ENCODE peak calls at places on chromosomes 12 and 14, in four cellular contexts. One of them, this sample, is unnamed.

GRCh38 chr12:74339211-74339610 is 198.4 kb upstream of the ATXN7L3B start:
- DNase-seq in left ventricle myocardium inferior: no peak
- DNase-seq in coronary artery: no peak
- DNase-seq in K562: no peak
- DNase-seq in this sample: no peak

GRCh38 chr14:62604524-62604923 is 440.7 kb downstream of the KCNH5 start:
- DNase-seq in left ventricle myocardium inferior: no peak
- DNase-seq in coronary artery: no peak
- DNase-seq in K562: no peak
- DNase-seq in this sample: no peak

GRCh38 chr14:52844262-52845060 is 53.1 kb upstream of the GNPNAT1 start:
- DNase-seq in K562: no peak
- DNase-seq in coronary artery: no peak
- DNase-seq in left ventricle myocardium inferior: no peak
- DNase-seq in this sample: no peak

GRCh38 chr14:36513451-36514277 is 6.4 kb downstream of the NKX2-1 start:
- DNase-seq in coronary artery: no peak
- DNase-seq in left ventricle myocardium inferior: no peak
- DNase-seq in K562: no peak
- DNase-seq in this sample: no peak

GRCh38 chr14:88013750-88014349 is 8.9 kb downstream of the GPR65 start:
- DNase-seq in K562: peak; percentile 62
- DNase-seq in coronary artery: no peak
- DNase-seq in left ventricle myocardium inferior: peak; percentile 54
- DNase-seq in this sample: no peak

GRCh38 chr12:32489070-32489469 is 89.7 kb downstream of the FGD4 start:
- DNase-seq in K562: no peak
- DNase-seq in left ventricle myocardium inferior: no peak
- DNase-seq in coronary artery: no peak
- DNase-seq in this sample: no peak

GRCh38 chr12:80632835-80633234 is 74.6 kb upstream of the MYF6 start:
- DNase-seq in coronary artery: no peak
- DNase-seq in left ventricle myocardium inferior: no peak
- DNase-seq in K562: no peak
- DNase-seq in this sample: no peak

GRCh38 chr14:89357655-89358297 is 59.3 kb downstream of the FOXN3 start:
- DNase-seq in K562: no peak
- DNase-seq in left ventricle myocardium inferior: no peak
- DNase-seq in coronary artery: no peak
- DNase-seq in this sample: no peak

GRCh38 chr12:47112679-47113078 is 32.9 kb upstream of the AMIGO2 start:
- DNase-seq in left ventricle myocardium inferior: no peak
- DNase-seq in K562: no peak
- DNase-seq in coronary artery: no peak
- DNase-seq in this sample: no peak

GRCh38 chr14:88299865-88300264 is 23.2 kb downstream of the KCNK10 start:
- DNase-seq in left ventricle myocardium inferior: no peak
- DNase-seq in coronary artery: no peak
- DNase-seq in K562: no peak
- DNase-seq in this sample: no peak

GRCh38 chr12:121165316-121165715 is 32.6 kb downstream of the P2RX7 start:
- DNase-seq in coronary artery: no peak
- DNase-seq in left ventricle myocardium inferior: no peak
- DNase-seq in K562: no peak
- DNase-seq in this sample: no peak

GRCh38 chr14:69491226-69491625 is 6.7 kb downstream of the PLEKHD1 start:
- DNase-seq in left ventricle myocardium inferior: no peak
- DNase-seq in K562: no peak
- DNase-seq in coronary artery: no peak
- DNase-seq in this sample: no peak

GRCh38 chr14:76793324-76793723 is 19.4 kb downstream of the ANGEL1 start:
- DNase-seq in left ventricle myocardium inferior: no peak
- DNase-seq in coronary artery: no peak
- DNase-seq in K562: no peak
- DNase-seq in this sample: no peak

GRCh38 chr14:55874785-55875184 is 243.4 kb upstream of the PELI2 start:
- DNase-seq in coronary artery: no peak
- DNase-seq in left ventricle myocardium inferior: no peak
- DNase-seq in K562: no peak
- DNase-seq in this sample: no peak

GRCh38 chr12:124637586-124637985 is 70.2 kb upstream of the NCOR2 start:
- DNase-seq in K562: no peak
- DNase-seq in coronary artery: no peak
- DNase-seq in left ventricle myocardium inferior: no peak
- DNase-seq in this sample: no peak

GRCh38 chr12:27595231-27595642 is 71.2 kb downstream of the PPFIBP1 start:
- DNase-seq in coronary artery: no peak
- DNase-seq in left ventricle myocardium inferior: no peak
- DNase-seq in K562: no peak
- DNase-seq in this sample: no peak
- H3K4me3 ChIP-seq in coronary artery: peak overlapping the region; percentile 53
- H3K4me3 ChIP-seq in left ventricle myocardium inferior: peak overlapping the region; percentile 26
- H3K4me3 ChIP-seq in K562: no peak overlapping the region
- H3K4me3 ChIP-seq in this sample: no peak overlapping the region

GRCh38 chr12:33828326-33828725 is 194.0 kb upstream of the ALG10 start:
- DNase-seq in K562: no peak
- DNase-seq in left ventricle myocardium inferior: no peak
- DNase-seq in coronary artery: no peak
- DNase-seq in this sample: no peak
- TF ChIP-seq CTCF in K562: no peak
- TF ChIP-seq CTCF in left ventricle myocardium inferior: no peak
- TF ChIP-seq CTCF in coronary artery: no peak
- TF ChIP-seq CTCF in this sample: no peak

GRCh38 chr12:6780573-6780972 is 8.3 kb downstream of the LAG3 start:
- DNase-seq in left ventricle myocardium inferior: no peak
- DNase-seq in K562: no peak
- DNase-seq in coronary artery: no peak
- DNase-seq in this sample: no peak

GRCh38 chr12:6778212-6778570 is 5.9 kb downstream of the LAG3 start:
- DNase-seq in coronary artery: no peak
- DNase-seq in left ventricle myocardium inferior: peak; percentile 43
- DNase-seq in K562: no peak
- DNase-seq in this sample: no peak

GRCh38 chr12:6777386-6777785 is 5.1 kb downstream of the LAG3 start:
- DNase-seq in coronary artery: no peak
- DNase-seq in left ventricle myocardium inferior: no peak
- DNase-seq in K562: no peak
- DNase-seq in this sample: no peak

GRCh38 chr12:6779667-6780459 is 7.5 kb downstream of the LAG3 start:
- DNase-seq in coronary artery: no peak
- DNase-seq in K562: no peak
- DNase-seq in left ventricle myocardium inferior: no peak
- DNase-seq in this sample: no peak

DNA sequence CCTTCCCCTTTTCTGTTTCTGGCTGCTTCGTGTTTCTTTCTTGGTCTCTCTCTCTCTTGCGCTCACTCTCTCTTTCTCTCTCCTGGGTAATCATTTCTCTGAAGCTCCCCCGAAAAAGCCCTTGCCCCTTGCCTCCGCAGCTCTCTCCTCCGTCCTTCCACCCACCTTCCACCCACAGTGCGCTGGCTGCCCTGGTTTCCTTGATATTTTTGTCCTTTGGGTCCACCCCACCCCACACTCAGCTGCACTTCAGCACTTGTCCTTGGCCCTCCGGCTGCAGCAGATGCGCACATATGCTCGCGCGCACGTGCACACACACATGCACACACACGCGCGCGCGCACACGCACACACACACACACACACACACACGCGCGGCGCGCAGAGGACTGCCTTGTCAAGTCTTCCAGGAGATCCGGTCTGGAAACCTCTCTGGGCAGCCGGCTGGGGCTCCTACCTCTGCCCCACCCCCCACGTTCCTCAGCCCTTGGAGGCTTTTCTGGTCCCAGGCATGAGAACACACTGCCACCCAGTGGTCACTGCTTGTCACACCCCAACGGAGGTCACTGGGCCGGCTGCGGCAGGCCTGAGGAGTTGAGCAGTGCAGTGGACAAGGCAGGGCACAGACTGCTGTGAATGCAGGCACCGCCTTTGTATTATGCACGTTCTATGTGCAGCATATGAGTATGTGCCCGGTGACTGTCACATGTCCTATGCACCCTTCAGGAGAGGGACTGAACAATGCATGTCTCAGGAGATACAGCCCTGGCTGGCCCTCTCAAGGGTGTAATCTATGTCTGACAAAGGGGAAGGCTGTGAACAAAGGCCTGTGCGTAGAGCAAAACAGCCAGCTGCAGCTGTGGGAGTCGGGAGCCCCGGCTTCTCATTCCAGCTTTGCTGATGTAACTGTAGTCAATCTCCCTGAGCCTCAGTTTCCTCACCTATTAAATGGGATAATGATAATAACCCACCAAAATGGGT is 6.5 kb downstream of the LAG3 start:
- DNase-seq in left ventricle myocardium inferior: peak; percentile 94
- DNase-seq in K562: peak; percentile 89
- DNase-seq in coronary artery: peak; percentile 96
- DNase-seq in this sample: peak; percentile 86
- H3K4me3 ChIP-seq in left ventricle myocardium inferior: peak overlapping the region; percentile 63
- H3K4me3 ChIP-seq in K562: peak overlapping the region; percentile 41
- H3K4me3 ChIP-seq in coronary artery: peak overlapping the region; percentile 65
- H3K4me3 ChIP-seq in this sample: peak overlapping the region; percentile 52

DNA sequence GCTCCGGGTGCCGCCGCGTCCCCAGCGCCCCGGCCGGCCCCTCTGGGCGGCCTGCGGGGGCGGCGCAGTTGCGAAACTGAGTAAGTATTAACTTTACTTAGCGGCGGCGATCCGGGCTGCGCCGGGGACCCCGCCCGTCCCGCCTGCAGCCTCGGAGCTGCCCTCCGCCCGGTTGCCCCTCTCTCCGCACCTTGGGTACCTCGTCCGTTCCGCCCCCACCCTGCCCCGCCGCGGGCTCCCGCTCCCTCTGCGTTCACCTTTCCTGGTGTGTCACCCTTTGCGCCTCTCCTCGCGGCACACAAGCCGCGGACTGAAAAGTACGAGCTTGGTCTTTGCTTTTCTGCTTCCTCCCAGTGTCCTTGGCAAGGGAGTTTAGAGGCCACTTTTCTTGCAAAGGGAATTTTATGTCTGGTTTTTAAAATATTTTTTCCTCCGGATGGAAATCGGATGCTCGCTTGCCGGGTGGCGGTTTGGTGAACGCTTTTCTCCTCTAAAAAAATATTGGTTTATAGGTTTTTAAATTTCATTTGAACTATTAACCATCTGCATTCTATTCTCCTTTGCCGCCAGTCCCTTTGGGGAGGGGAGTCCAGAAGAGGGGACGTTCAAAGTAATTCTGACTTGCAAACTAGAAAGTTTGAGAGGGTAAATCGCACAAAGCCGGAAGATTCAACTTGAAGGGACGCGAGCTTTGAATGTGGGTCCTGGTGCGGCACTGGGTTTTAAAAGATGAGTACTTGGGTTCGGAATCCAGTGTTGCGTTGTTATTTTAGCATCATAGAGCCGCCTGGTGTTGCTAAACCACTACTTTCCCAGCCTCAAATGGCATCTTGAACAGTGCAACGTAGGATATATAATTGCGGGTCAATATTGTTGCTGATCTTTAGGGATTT is 833 bp downstream of the RASSF8 start:
- DNase-seq in K562: no peak
- DNase-seq in coronary artery: peak; percentile 77
- DNase-seq in left ventricle myocardium inferior: peak; percentile 45
- DNase-seq in this sample: peak; percentile 18
- TF ChIP-seq CTCF in K562: no peak
- TF ChIP-seq CTCF in coronary artery: no peak
- TF ChIP-seq CTCF in left ventricle myocardium inferior: no peak
- TF ChIP-seq CTCF in this sample: no peak

GRCh38 chr12:130286041-130286440 is 51.6 kb upstream of the PIWIL1 start:
- DNase-seq in K562: peak; percentile 48
- DNase-seq in coronary artery: no peak
- DNase-seq in left ventricle myocardium inferior: no peak
- DNase-seq in this sample: no peak

GRCh38 chr12:130281157-130281799 is 56.4 kb upstream of the PIWIL1 start:
- DNase-seq in K562: peak; percentile 67
- DNase-seq in left ventricle myocardium inferior: no peak
- DNase-seq in coronary artery: no peak
- DNase-seq in this sample: peak; percentile 13

DNA sequence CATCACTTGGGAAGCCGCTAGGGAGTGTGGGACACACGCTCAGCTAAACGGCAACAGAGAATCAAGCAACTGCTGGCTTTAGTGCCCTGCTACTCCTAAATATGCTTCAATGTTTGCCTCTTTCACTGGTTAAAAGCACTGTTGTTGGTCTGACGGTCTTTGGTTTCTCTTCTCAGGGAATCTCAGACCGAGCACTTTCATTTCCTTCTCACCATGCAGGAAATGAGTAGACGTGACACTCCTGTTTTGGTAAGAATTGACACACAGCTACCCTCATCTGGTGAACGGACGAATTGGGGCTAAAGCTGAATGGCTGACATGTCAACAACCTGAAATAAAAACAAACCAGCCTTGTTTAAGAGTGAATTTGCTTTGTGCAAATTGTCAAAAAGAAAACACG is 57.5 kb upstream of the PIWIL1 start:
- DNase-seq in K562: no peak
- DNase-seq in coronary artery: no peak
- DNase-seq in left ventricle myocardium inferior: no peak
- DNase-seq in this sample: no peak
- H3K4me3 ChIP-seq in K562: no peak overlapping the region
- H3K4me3 ChIP-seq in coronary artery: peak overlapping the region; percentile 25
- H3K4me3 ChIP-seq in left ventricle myocardium inferior: peak overlapping the region; percentile 25
- H3K4me3 ChIP-seq in this sample: no peak overlapping the region

DNA sequence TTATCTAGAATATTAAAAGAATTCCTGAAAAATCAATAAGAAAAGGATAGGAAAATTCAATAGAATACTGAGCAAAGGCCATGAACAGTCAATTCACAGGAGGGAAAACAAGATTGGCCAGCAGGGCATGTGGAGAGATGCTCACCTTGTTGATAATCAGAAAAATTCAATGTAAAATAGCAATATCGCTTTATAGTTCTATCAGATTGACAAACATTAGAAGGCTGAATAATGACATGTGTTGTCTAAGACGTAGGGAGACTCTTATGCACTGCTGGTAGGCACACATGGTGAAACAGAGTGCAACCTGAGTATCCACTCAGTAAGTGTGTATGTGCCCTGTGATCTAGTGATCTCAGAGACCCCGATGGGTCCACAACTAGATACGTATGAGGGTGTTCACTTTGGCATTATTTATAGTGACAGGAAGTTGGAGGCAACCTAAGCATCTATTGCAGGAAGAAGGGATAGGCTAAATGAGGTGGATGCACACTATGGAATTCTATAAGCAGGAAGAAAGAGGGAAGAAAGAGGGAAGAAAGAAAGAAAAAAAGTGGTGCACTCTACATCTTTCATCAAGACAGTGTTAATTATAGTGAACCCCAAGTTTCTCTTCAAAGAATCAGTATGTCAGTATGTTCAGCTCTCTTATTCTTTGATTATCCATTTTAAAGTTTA is 3.8 kb upstream of the ANKRD33 start:
- DNase-seq in K562: peak; percentile 12
- DNase-seq in left ventricle myocardium inferior: no peak
- DNase-seq in coronary artery: no peak
- DNase-seq in this sample: no peak
- TF ChIP-seq CTCF in K562: no peak
- TF ChIP-seq CTCF in left ventricle myocardium inferior: no peak
- TF ChIP-seq CTCF in coronary artery: no peak
- TF ChIP-seq CTCF in this sample: no peak

This sample was measured in GM06990.